ENCODE peak calls at places on chromosomes 7 and 10, in six cellular contexts. P is activated CD8-positive, alpha-beta memory T cell treated with anti-CD3 and anti-CD28 coated beads, Interleukin-2, amount 50 U/mL, for 48 hours; V is NCI-H2029 treated with DMSO at 0.1 percent for 48 hours; R is non-pigmented ciliary epithelial cell; X is astrocyte of the cerebellum; L is H7. N is an unnamed sample.

GRCh38 chr10:86313621-86314041 is 53.0 kb downstream of the GRID1 start:
- DNase-seq in P (no peak), V (no peak), R (no peak), X (no peak), L (no peak), N (no peak)

GRCh38 chr10:76453328-76453727 is 1021.9 kb downstream of the LRMDA start:
- DNase-seq in P (no peak), V (no peak), R (no peak), X (no peak), L (no peak), N (no peak)

GRCh38 chr10:4512557-4513286 is 313.3 kb upstream of the AKR1E2 start:
- DNase-seq in P (no peak), V (no peak), R (no peak), X (no peak), L (peak), N (no peak)

GRCh38 chr10:113987805-113988204 is 55.9 kb upstream of the ADRB1 start:
- DNase-seq in P (no peak), V (no peak), R (no peak), X (no peak), L (no peak), N (peak)

GRCh38 chr10:108544500-108545120 is 1378.7 kb downstream of the XPNPEP1 start:
- DNase-seq in P (peak), V (peak), R (no peak), X (no peak), L (peak), N (peak)

GRCh38 chr7:122262246-122262645 is 42.3 kb downstream of the FEZF1 start:
- DNase-seq in P (no peak), V (no peak), R (no peak), X (no peak), L (peak), N (no peak)

GRCh38 chr10:46250898-46251856 is 35.6 kb upstream of the ANTXRL start:
- DNase-seq in P (peak), V (no peak), R (no peak), X (no peak), L (no peak), N (no peak)

GRCh38 chr7:105594034-105594433 is 12.7 kb upstream of the EFCAB10 start:
- DNase-seq in P (no peak), V (peak), R (no peak), X (no peak), L (peak), N (no peak)

GRCh38 chr7:94421711-94422110 is 27.0 kb downstream of the COL1A2 start:
- DNase-seq in P (no peak), V (no peak), R (no peak), X (no peak), L (no peak), N (no peak)

GRCh38 chr10:79299397-79300370 is 47.6 kb upstream of the PPIF start:
- DNase-seq in P (no peak), V (no peak), R (peak), X (no peak), L (no peak), N (no peak)

GRCh38 chr7:149884541-149884940 is 10.8 kb downstream of the ATP6V0E2 start:
- DNase-seq in P (no peak), V (no peak), R (no peak), X (peak), L (no peak), N (no peak)

GRCh38 chr10:34780818-34781380 is 34.2 kb downstream of the PARD3 start:
- DNase-seq in P (no peak), V (no peak), R (no peak), X (no peak), L (peak), N (peak)

GRCh38 chr10:72834183-72834825 is 59.2 kb upstream of the OIT3 start:
- DNase-seq in P (no peak), V (peak), R (no peak), X (peak), L (peak), N (peak)

GRCh38 chr7:134514663-134515062 is 12.7 kb upstream of the AKR1B10 start:
- DNase-seq in P (no peak), V (peak), R (peak), X (peak), L (peak), N (no peak)

GRCh38 chr7:38321515-38321944 is 48.1 kb upstream of the TARP start:
- DNase-seq in P (no peak), V (no peak), R (peak), X (peak), L (no peak), N (no peak)

GRCh38 chr7:139355320-139355719 is 4.4 kb upstream of the LUC7L2 start:
- DNase-seq in P (no peak), V (no peak), R (no peak), X (no peak), L (no peak), N (no peak)

GRCh38 chr10:34163075-34163905 is 651.8 kb downstream of the PARD3 start:
- DNase-seq in P (no peak), V (no peak), R (no peak), X (no peak), L (no peak), N (no peak)

GRCh38 chr10:75398630-75399460 is 2.7 kb downstream of the ZNF503 start:
- DNase-seq in P (no peak), V (no peak), R (no peak), X (no peak), L (peak), N (no peak)

GRCh38 chr7:140521426-140521825 is 42.1 kb upstream of the MKRN1 start:
- DNase-seq in P (no peak), V (no peak), R (no peak), X (no peak), L (no peak), N (no peak)

GRCh38 chr7:33719059-33719581 is 186.2 kb upstream of the BMPER start:
- DNase-seq in P (no peak), V (no peak), R (no peak), X (no peak), L (no peak), N (no peak)

GRCh38 chr10:128744092-128744491 is 617.9 kb upstream of the MKI67 start:
- DNase-seq in P (no peak), V (no peak), R (no peak), X (no peak), L (peak), N (no peak)

GRCh38 chr10:84360634-84361365 is 32.4 kb downstream of the CCSER2 start:
- DNase-seq in P (no peak), V (no peak), R (no peak), X (no peak), L (no peak), N (no peak)

GRCh38 chr7:92834661-92835139 is 1.7 kb downstream of the CDK6 start:
- DNase-seq in P (peak), V (no peak), R (no peak), X (no peak), L (peak), N (peak)